ENCODE peak calls at places on chromosome 18, in nine cellular contexts. X is lower leg skin, B is hepatocyte, F is AG10803, T is mucosa of descending colon, V is astrocyte of the spinal cord, S is MM.1S, W is BJ, O is SK-N-SH. L is an unnamed sample.

GRCh38 chr18:79615091-79615490 is 64.5 kb upstream of the CTDP1 start:
- DNase-seq in X (no peak), B (no peak), F (no peak), T (peak; percentile 37), V (no peak), S (no peak), W (no peak), O (no peak), L (no peak)

GRCh38 chr18:48011926-48012469 is 81.5 kb upstream of the SMAD2 start:
- DNase-seq in X (no peak), B (no peak), F (no peak), T (no peak), V (no peak), S (no peak), W (no peak), O (no peak), L (no peak)

GRCh38 chr18:12777543-12777942 is 74.7 kb downstream of the PSMG2 start:
- DNase-seq in X (no peak), B (no peak), F (no peak), T (no peak), V (no peak), S (no peak), W (no peak), O (no peak), L (no peak)

GRCh38 chr18:13240060-13240725 is 21.6 kb downstream of the LDLRAD4 start:
- DNase-seq in X (no peak), B (no peak), F (no peak), T (no peak), V (no peak), S (no peak), W (no peak), O (no peak), L (no peak)

GRCh38 chr18:13245481-13246000 is 27.0 kb downstream of the LDLRAD4 start:
- DNase-seq in X (no peak), B (no peak), F (no peak), T (no peak), V (no peak), S (no peak), W (no peak), O (no peak), L (no peak)

GRCh38 chr18:13597068-13597467 is 129.3 kb downstream of the FAM210A start:
- DNase-seq in X (no peak), B (no peak), F (no peak), T (no peak), V (no peak), S (no peak), W (no peak), O (no peak), L (no peak)

GRCh38 chr18:7117390-7118355 is at the start of gene LAMA1:
- DNase-seq in X (no peak), B (peak; percentile 77), F (no peak), T (no peak), V (no peak), S (no peak), W (no peak), O (peak; percentile 89), L (peak; percentile 32)

GRCh38 chr18:70600225-70600925 is 311.5 kb downstream of the SOCS6 start:
- DNase-seq in X (no peak), B (no peak), F (no peak), T (no peak), V (no peak), S (no peak), W (no peak), O (peak; percentile 22), L (no peak)

GRCh38 chr18:61748024-61748423 is 144.8 kb downstream of the RNF152 start:
- DNase-seq in X (no peak), B (no peak), F (no peak), T (no peak), V (no peak), S (no peak), W (no peak), O (no peak), L (no peak)

GRCh38 chr18:43525149-43525548 is 247.9 kb upstream of the SYT4 start:
- DNase-seq in X (no peak), B (no peak), F (no peak), T (no peak), V (no peak), S (no peak), W (no peak), O (peak; percentile 27), L (no peak)

GRCh38 chr18:75192899-75193298 is 16.0 kb downstream of the PTGR3 start:
- DNase-seq in X (no peak), B (no peak), F (no peak), T (no peak), V (no peak), S (no peak), W (no peak), O (no peak), L (no peak)

GRCh38 chr18:48152549-48152948 is 222.1 kb upstream of the SMAD2 start:
- DNase-seq in X (no peak), B (peak; percentile 71), F (peak; percentile 23), T (no peak), V (no peak), S (no peak), W (peak; percentile 1), O (no peak), L (peak; percentile 56)

GRCh38 chr18:12686100-12686499 is 16.4 kb downstream of the CEP76 start:
- DNase-seq in X (no peak), B (no peak), F (peak; percentile 12), T (no peak), V (peak; percentile 28), S (no peak), W (no peak), O (peak; percentile 24), L (peak; percentile 40)

GRCh38 chr18:55318864-55319516 is 269.0 kb downstream of the TCF4 start:
- DNase-seq in X (no peak), B (no peak), F (peak; percentile 85), T (no peak), V (peak; percentile 52), S (no peak), W (no peak), O (no peak), L (peak; percentile 76)

GRCh38 chr18:55320399-55321255 is 267.4 kb downstream of the TCF4 start:
- DNase-seq in X (no peak), B (no peak), F (peak; percentile 60), T (no peak), V (peak; percentile 53), S (peak; percentile 54), W (no peak), O (no peak), L (no peak)

GRCh38 chr18:55317832-55318231 is 270.2 kb downstream of the TCF4 start:
- DNase-seq in X (no peak), B (no peak), F (no peak), T (no peak), V (peak; percentile 31), S (peak; percentile 31), W (no peak), O (no peak), L (no peak)

GRCh38 chr18:55321268-55322175 is 266.5 kb downstream of the TCF4 start:
- DNase-seq in X (peak; percentile 88), B (peak; percentile 91), F (peak; percentile 95), T (peak; percentile 91), V (peak; percentile 95), S (peak; percentile 94), W (no peak), O (peak; percentile 39), L (peak; percentile 95)

DNA sequence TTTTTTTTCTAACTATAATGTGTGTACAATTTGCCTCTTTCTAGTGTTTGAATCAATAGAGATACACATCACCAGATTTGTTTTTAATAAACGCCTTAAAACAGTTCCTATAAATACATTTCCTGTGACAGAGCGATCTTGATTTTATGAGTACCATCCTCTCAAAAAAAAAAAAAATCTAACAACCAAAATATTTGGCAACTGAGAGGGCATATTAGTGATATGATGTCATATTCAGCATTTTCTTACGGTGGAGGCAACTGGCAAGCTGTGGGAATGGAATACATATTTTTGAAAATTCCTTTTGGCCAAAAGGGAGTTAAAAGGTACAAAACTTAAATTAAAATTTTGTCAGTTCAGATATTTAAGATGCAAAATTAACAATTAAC is 268.5 kb downstream of the TCF4 start:
- DNase-seq in X (no peak), B (no peak), F (peak; percentile 83), T (no peak), V (peak; percentile 44), S (no peak), W (peak; percentile 53), O (no peak), L (peak; percentile 84)
- H3K4me3 ChIP-seq in X (no peak overlapping the region), B (peak overlapping the region; percentile 46), F (peak overlapping the region; percentile 70), T (no peak overlapping the region), V (peak overlapping the region; percentile 33), S (peak overlapping the region; percentile 71), W (peak overlapping the region; percentile 61), O (peak overlapping the region; percentile 78), L (no peak overlapping the region)

DNA sequence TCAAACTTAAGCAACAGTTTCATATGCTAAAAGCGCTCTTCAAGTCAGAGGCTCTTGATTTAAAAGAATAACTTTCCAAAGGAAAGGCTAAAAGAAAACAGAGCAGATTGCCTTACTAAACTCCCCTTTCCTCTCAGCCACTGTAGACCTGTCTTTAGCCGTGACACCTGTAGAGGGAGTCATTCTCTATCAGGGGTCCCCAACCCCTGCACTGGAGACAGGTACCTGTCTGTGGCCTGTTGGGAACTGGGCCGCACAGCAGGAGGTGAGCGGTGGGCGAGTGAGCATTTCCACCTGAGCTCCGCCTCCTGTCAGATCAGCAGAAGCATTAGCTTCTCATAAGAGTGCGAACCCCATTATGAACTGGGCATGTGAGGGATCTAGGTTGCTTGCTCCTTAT is 9.6 kb downstream of the SLC14A1 start:
- DNase-seq in X (no peak), B (no peak), F (no peak), T (no peak), V (no peak), S (no peak), W (no peak), O (no peak), L (no peak)
- TF ChIP-seq CTCF in X (no peak), B (no peak), F (no peak), T (no peak), V (no peak), S (no peak), W (no peak), O (peak; percentile 17), L (no peak)

GRCh38 chr18:26293982-26294381 is 67.7 kb downstream of the TAF4B start:
- DNase-seq in X (no peak), B (no peak), F (no peak), T (no peak), V (no peak), S (no peak), W (no peak), O (no peak), L (no peak)
- H3K4me3 ChIP-seq in X (no peak overlapping the region), B (no peak overlapping the region), F (no peak overlapping the region), T (no peak overlapping the region), V (no peak overlapping the region), S (no peak overlapping the region), W (no peak overlapping the region), O (no peak overlapping the region), L (no peak overlapping the region)

GRCh38 chr18:2948038-2948437 is 64.9 kb downstream of the LPIN2 start:
- DNase-seq in X (no peak), B (peak; percentile 51), F (peak; percentile 53), T (no peak), V (peak; percentile 66), S (no peak), W (no peak), O (peak; percentile 19), L (peak; percentile 70)
- TF ChIP-seq CTCF in X (no peak), B (peak; percentile 58), F (peak; percentile 49), T (no peak), V (peak; percentile 50), S (no peak), W (peak; percentile 47), O (peak; percentile 58), L (peak; percentile 43)

GRCh38 chr18:78293940-78294401 is 685.6 kb upstream of the SALL3 start:
- DNase-seq in X (no peak), B (no peak), F (no peak), T (no peak), V (no peak), S (no peak), W (no peak), O (no peak), L (no peak)
- H3K4me3 ChIP-seq in X (no peak overlapping the region), B (no peak overlapping the region), F (no peak overlapping the region), T (no peak overlapping the region), V (no peak overlapping the region), S (no peak overlapping the region), W (no peak overlapping the region), O (no peak overlapping the region), L (no peak overlapping the region)

L was measured in cardiac fibroblast.